ENCODE peak calls at places on chromosome 11, in six cellular contexts. One of them, this sample, is unnamed.

GRCh38 chr11:17574141-17574798 is 27.2 kb downstream of the OTOG start:
- DNase-seq in K562: no peak
- DNase-seq in A549: no peak
- DNase-seq in GM12878: no peak
- DNase-seq in HepG2: no peak
- DNase-seq in endothelial cell of umbilical vein: no peak
- DNase-seq in this sample: no peak

GRCh38 chr11:110184974-110185597 is 91.9 kb downstream of the ZC3H12C start:
- DNase-seq in K562: no peak
- DNase-seq in A549: no peak
- DNase-seq in GM12878: no peak
- DNase-seq in HepG2: peak
- DNase-seq in endothelial cell of umbilical vein: peak
- DNase-seq in this sample: no peak

GRCh38 chr11:122637538-122637937 is 18.0 kb upstream of the UBASH3B start:
- DNase-seq in K562: no peak
- DNase-seq in A549: no peak
- DNase-seq in GM12878: no peak
- DNase-seq in HepG2: no peak
- DNase-seq in endothelial cell of umbilical vein: no peak
- DNase-seq in this sample: no peak

GRCh38 chr11:14967581-14968214 is 4.5 kb downstream of the CALCA start:
- DNase-seq in K562: no peak
- DNase-seq in A549: no peak
- DNase-seq in GM12878: no peak
- DNase-seq in HepG2: no peak
- DNase-seq in endothelial cell of umbilical vein: no peak
- DNase-seq in this sample: no peak

GRCh38 chr11:119179983-119180382 is 5.3 kb upstream of the NHERF4 start:
- DNase-seq in K562: no peak
- DNase-seq in A549: no peak
- DNase-seq in GM12878: no peak
- DNase-seq in HepG2: no peak
- DNase-seq in endothelial cell of umbilical vein: no peak
- DNase-seq in this sample: no peak

GRCh38 chr11:65545853-65546216 is 12.3 kb downstream of the LTBP3 start:
- DNase-seq in K562: no peak
- DNase-seq in A549: no peak
- DNase-seq in GM12878: no peak
- DNase-seq in HepG2: no peak
- DNase-seq in endothelial cell of umbilical vein: no peak
- DNase-seq in this sample: no peak

GRCh38 chr11:121105851-121106250 is 4.8 kb downstream of the TECTA start:
- DNase-seq in K562: no peak
- DNase-seq in A549: no peak
- DNase-seq in GM12878: no peak
- DNase-seq in HepG2: no peak
- DNase-seq in endothelial cell of umbilical vein: no peak
- DNase-seq in this sample: no peak

GRCh38 chr11:2778630-2779498 is 79.1 kb upstream of the KCNQ1OT1 start:
- DNase-seq in K562: peak
- DNase-seq in A549: peak
- DNase-seq in GM12878: no peak
- DNase-seq in HepG2: peak
- DNase-seq in endothelial cell of umbilical vein: peak
- DNase-seq in this sample: peak

GRCh38 chr11:112345708-112346107 is 85.0 kb upstream of the PLET1 start:
- DNase-seq in K562: peak
- DNase-seq in A549: no peak
- DNase-seq in GM12878: no peak
- DNase-seq in HepG2: no peak
- DNase-seq in endothelial cell of umbilical vein: no peak
- DNase-seq in this sample: peak

GRCh38 chr11:128607819-128608218 is 20.5 kb upstream of the ETS1 start:
- DNase-seq in K562: no peak
- DNase-seq in A549: no peak
- DNase-seq in GM12878: no peak
- DNase-seq in HepG2: no peak
- DNase-seq in endothelial cell of umbilical vein: no peak
- DNase-seq in this sample: no peak

GRCh38 chr11:33448461-33449130 is 191.4 kb downstream of the HIPK3 start:
- DNase-seq in K562: no peak
- DNase-seq in A549: no peak
- DNase-seq in GM12878: no peak
- DNase-seq in HepG2: no peak
- DNase-seq in endothelial cell of umbilical vein: peak
- DNase-seq in this sample: no peak

GRCh38 chr11:22554221-22554620 is 71.4 kb downstream of the FANCF start:
- DNase-seq in K562: no peak
- DNase-seq in A549: no peak
- DNase-seq in GM12878: peak
- DNase-seq in HepG2: no peak
- DNase-seq in endothelial cell of umbilical vein: no peak
- DNase-seq in this sample: no peak

GRCh38 chr11:71428861-71429435 is 19.2 kb downstream of the DHCR7 start:
- DNase-seq in K562: no peak
- DNase-seq in A549: no peak
- DNase-seq in GM12878: no peak
- DNase-seq in HepG2: peak
- DNase-seq in endothelial cell of umbilical vein: no peak
- DNase-seq in this sample: no peak

GRCh38 chr11:128283445-128283844 is 303.9 kb downstream of the ETS1 start:
- DNase-seq in K562: no peak
- DNase-seq in A549: no peak
- DNase-seq in GM12878: no peak
- DNase-seq in HepG2: no peak
- DNase-seq in endothelial cell of umbilical vein: no peak
- DNase-seq in this sample: no peak

GRCh38 chr11:8826901-8827560 is 84.0 kb upstream of the AKIP1 start:
- DNase-seq in K562: peak
- DNase-seq in A549: no peak
- DNase-seq in GM12878: no peak
- DNase-seq in HepG2: no peak
- DNase-seq in endothelial cell of umbilical vein: no peak
- DNase-seq in this sample: peak

GRCh38 chr11:111591187-111591960 is 10.9 kb upstream of the SIK2 start:
- DNase-seq in K562: no peak
- DNase-seq in A549: no peak
- DNase-seq in GM12878: no peak
- DNase-seq in HepG2: no peak
- DNase-seq in endothelial cell of umbilical vein: no peak
- DNase-seq in this sample: no peak

GRCh38 chr11:115552773-115553438 is 48.7 kb upstream of the CADM1 start:
- DNase-seq in K562: no peak
- DNase-seq in A549: no peak
- DNase-seq in GM12878: no peak
- DNase-seq in HepG2: no peak
- DNase-seq in endothelial cell of umbilical vein: no peak
- DNase-seq in this sample: no peak

GRCh38 chr11:108483163-108483562 is 15.0 kb downstream of the POGLUT3 start:
- DNase-seq in K562: no peak
- DNase-seq in A549: no peak
- DNase-seq in GM12878: no peak
- DNase-seq in HepG2: no peak
- DNase-seq in endothelial cell of umbilical vein: no peak
- DNase-seq in this sample: no peak

GRCh38 chr11:57646221-57646620 is 3.5 kb downstream of the YPEL4 start:
- DNase-seq in K562: no peak
- DNase-seq in A549: no peak
- DNase-seq in GM12878: no peak
- DNase-seq in HepG2: no peak
- DNase-seq in endothelial cell of umbilical vein: no peak
- DNase-seq in this sample: peak

GRCh38 chr11:57647368-57647767 is 2.3 kb downstream of the YPEL4 start:
- DNase-seq in K562: no peak
- DNase-seq in A549: no peak
- DNase-seq in GM12878: no peak
- DNase-seq in HepG2: no peak
- DNase-seq in endothelial cell of umbilical vein: no peak
- DNase-seq in this sample: no peak

GRCh38 chr11:57646756-57647303 is 2.9 kb downstream of the YPEL4 start:
- DNase-seq in K562: no peak
- DNase-seq in A549: no peak
- DNase-seq in GM12878: no peak
- DNase-seq in HepG2: no peak
- DNase-seq in endothelial cell of umbilical vein: no peak
- DNase-seq in this sample: no peak

GRCh38 chr11:57644748-57645715 is 4.7 kb downstream of the YPEL4 start:
- DNase-seq in K562: peak
- DNase-seq in A549: peak
- DNase-seq in GM12878: no peak
- DNase-seq in HepG2: peak
- DNase-seq in endothelial cell of umbilical vein: peak
- DNase-seq in this sample: peak

GRCh38 chr11:57645716-57646085 is 4.0 kb downstream of the YPEL4 start:
- DNase-seq in K562: no peak
- DNase-seq in A549: no peak
- DNase-seq in GM12878: no peak
- DNase-seq in HepG2: no peak
- DNase-seq in endothelial cell of umbilical vein: no peak
- DNase-seq in this sample: no peak
- TF ChIP-seq MYC in K562: no peak
- TF ChIP-seq MYC in A549: no peak
- TF ChIP-seq MYC in GM12878: no peak
- TF ChIP-seq MYC in HepG2: no peak
- TF ChIP-seq MYC in endothelial cell of umbilical vein: no peak
- TF ChIP-seq MYC in this sample: no peak

DNA sequence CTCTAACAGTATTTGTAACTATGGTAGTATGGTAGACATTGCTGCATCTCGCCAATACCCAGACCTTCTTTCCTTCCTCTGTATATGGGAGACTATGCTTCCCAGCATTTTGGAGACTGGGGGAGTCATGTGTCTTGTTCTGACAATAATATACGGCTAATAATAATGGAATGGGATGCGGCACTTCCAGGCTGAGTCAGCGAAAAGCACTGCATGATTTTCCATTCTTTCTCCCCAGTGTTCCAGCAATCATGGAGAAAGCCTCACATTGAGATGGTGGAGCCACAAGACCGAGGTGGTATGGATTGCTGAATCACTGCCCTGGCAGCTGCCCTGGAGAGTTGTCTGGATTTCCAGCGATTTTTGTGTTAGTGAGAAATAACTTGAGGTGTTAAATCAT is 77.1 kb upstream of the FIBIN start:
- DNase-seq in K562: no peak
- DNase-seq in A549: no peak
- DNase-seq in GM12878: no peak
- DNase-seq in HepG2: no peak
- DNase-seq in endothelial cell of umbilical vein: no peak
- DNase-seq in this sample: no peak
- TF ChIP-seq MYC in K562: no peak
- TF ChIP-seq MYC in A549: no peak
- TF ChIP-seq MYC in GM12878: no peak
- TF ChIP-seq MYC in HepG2: no peak
- TF ChIP-seq MYC in endothelial cell of umbilical vein: no peak
- TF ChIP-seq MYC in this sample: no peak

GRCh38 chr11:113647856-113648255 is 58.3 kb downstream of the TMPRSS5 start:
- DNase-seq in K562: no peak
- DNase-seq in A549: no peak
- DNase-seq in GM12878: no peak
- DNase-seq in HepG2: no peak
- DNase-seq in endothelial cell of umbilical vein: no peak
- DNase-seq in this sample: no peak

GRCh38 chr11:113644605-113645004 is 61.5 kb downstream of the TMPRSS5 start:
- DNase-seq in K562: no peak
- DNase-seq in A549: no peak
- DNase-seq in GM12878: no peak
- DNase-seq in HepG2: no peak
- DNase-seq in endothelial cell of umbilical vein: no peak
- DNase-seq in this sample: no peak

GRCh38 chr11:113645593-113646349 is 60.3 kb downstream of the TMPRSS5 start:
- DNase-seq in K562: no peak
- DNase-seq in A549: no peak
- DNase-seq in GM12878: no peak
- DNase-seq in HepG2: no peak
- DNase-seq in endothelial cell of umbilical vein: no peak
- DNase-seq in this sample: no peak

GRCh38 chr11:113649311-113649710 is 56.8 kb downstream of the TMPRSS5 start:
- DNase-seq in K562: no peak
- DNase-seq in A549: no peak
- DNase-seq in GM12878: no peak
- DNase-seq in HepG2: no peak
- DNase-seq in endothelial cell of umbilical vein: no peak
- DNase-seq in this sample: no peak

DNA sequence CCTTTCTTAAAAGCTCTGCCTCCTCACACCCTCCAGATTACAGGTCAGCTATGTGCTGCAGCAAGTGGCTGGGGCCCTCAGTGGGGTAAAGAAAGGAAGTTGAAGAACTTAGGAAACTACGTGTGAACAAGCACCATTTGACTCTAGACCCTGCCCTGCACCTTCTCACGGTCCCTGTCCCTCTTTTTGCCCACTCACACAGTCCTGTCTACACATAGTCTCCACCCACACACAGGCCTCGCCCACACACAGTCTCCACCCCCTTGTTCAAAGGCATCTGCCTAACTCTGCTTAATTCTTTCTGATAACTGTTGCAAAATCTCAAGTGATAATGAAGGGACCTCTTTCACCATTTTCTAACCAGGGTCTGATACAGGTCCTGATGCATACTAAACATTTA is 59.0 kb downstream of the TMPRSS5 start:
- DNase-seq in K562: peak
- DNase-seq in A549: no peak
- DNase-seq in GM12878: no peak
- DNase-seq in HepG2: no peak
- DNase-seq in endothelial cell of umbilical vein: no peak
- DNase-seq in this sample: peak
- TF ChIP-seq MYC in K562: no peak
- TF ChIP-seq MYC in A549: no peak
- TF ChIP-seq MYC in GM12878: no peak
- TF ChIP-seq MYC in HepG2: no peak
- TF ChIP-seq MYC in endothelial cell of umbilical vein: no peak
- TF ChIP-seq MYC in this sample: no peak

DNA sequence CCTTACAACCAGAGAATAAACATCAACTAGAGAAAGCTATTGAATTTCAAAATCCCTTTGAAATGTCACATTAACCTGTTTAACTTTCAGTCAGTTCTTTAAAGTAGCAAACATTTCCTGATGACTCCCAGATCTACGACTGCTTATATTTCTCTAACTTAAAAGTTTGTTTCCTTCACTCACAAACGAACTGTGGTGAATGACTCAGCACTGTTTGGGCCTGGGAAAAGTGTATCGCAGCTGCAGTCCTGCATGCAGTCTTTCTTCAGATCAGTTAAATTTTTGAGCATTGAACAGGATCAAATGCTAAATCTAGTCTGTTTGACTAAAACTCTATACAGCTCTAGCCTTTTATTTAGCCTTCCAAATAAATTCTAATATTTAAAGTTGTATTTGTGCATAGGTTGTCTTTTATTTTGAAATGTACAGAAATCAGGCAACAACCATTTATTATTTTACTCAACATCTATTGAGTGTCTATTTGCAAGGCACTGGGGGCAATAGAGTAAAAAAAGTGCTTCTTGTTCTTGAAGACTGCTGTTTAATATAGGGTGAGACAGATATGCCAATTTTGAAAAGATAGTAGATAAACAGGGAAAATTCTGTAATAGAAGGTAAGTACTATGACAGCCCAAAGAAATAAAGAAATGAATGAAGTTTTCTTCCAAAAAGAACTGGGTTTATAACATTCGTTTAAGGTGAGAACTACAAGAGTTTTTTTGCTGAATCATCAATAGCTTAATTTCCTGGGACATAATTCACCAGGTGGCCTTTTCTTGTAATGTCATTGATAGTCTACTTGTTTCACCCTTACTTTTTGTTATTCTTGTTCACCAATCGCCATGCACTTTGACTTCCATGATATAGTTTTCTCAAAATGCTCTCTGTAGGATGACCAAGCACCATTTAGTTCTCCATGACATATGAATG is 235.4 kb downstream of the METTL15 start:
- DNase-seq in K562: peak
- DNase-seq in A549: peak
- DNase-seq in GM12878: no peak
- DNase-seq in HepG2: peak
- DNase-seq in endothelial cell of umbilical vein: peak
- DNase-seq in this sample: peak
- TF ChIP-seq MYC in K562: no peak
- TF ChIP-seq MYC in A549: no peak
- TF ChIP-seq MYC in GM12878: no peak
- TF ChIP-seq MYC in HepG2: no peak
- TF ChIP-seq MYC in endothelial cell of umbilical vein: no peak
- TF ChIP-seq MYC in this sample: no peak